ENCODE peak calls at places on chromosomes 5 and 9, in four cellular contexts. W is fibroblast of the conjunctiva, Q is amniotic epithelial cell, Z is cardiac fibroblast. U is an unnamed sample.

GRCh38 chr9:87862536-87863268 is 20.0 kb upstream of the SPATA31E1 start:
- DNase-seq in Z (peak), Q (peak), W (no peak), U (peak)

GRCh38 chr5:83846601-83847000 is 125.9 kb upstream of the HAPLN1 start:
- DNase-seq in Z (no peak), Q (peak), W (no peak), U (no peak)

GRCh38 chr5:151141535-151141934 is 16.0 kb downstream of the ANXA6 start:
- DNase-seq in Z (no peak), W (no peak), Q (no peak), U (no peak)

GRCh38 chr5:57566914-57567313 is 84.3 kb upstream of the ACTBL2 start:
- DNase-seq in Z (peak), W (peak), Q (peak), U (peak)

GRCh38 chr5:77960863-77961396 is 184.8 kb upstream of the TBCA start:
- DNase-seq in Q (no peak), Z (no peak), W (no peak), U (no peak)

GRCh38 chr9:18472915-18473314 is 1.0 kb upstream of the ADAMTSL1 start:
- DNase-seq in Q (no peak), Z (no peak), W (no peak), U (no peak)

GRCh38 chr5:56314536-56314935 is 81.4 kb upstream of the ANKRD55 start:
- DNase-seq in Q (peak), Z (peak), W (no peak), U (peak)

GRCh38 chr5:16504571-16504970 is 39.0 kb upstream of the ZNF622 start:
- DNase-seq in W (no peak), Q (no peak), Z (no peak), U (no peak)

GRCh38 chr9:24582363-24583126 is 36.8 kb upstream of the IZUMO3 start:
- DNase-seq in Q (no peak), W (no peak), Z (no peak), U (no peak)

GRCh38 chr5:54902817-54903473 is 82.4 kb downstream of the ESM1 start:
- DNase-seq in W (no peak), Q (peak), Z (peak), U (peak)

GRCh38 chr5:180339583-180340183 is 13.5 kb downstream of the GFPT2 start:
- DNase-seq in W (no peak), Q (no peak), Z (peak), U (no peak)

GRCh38 chr5:81207009-81207408 is 26.1 kb upstream of the CKMT2 start:
- DNase-seq in Z (peak), Q (peak), W (no peak), U (peak)

GRCh38 chr5:146426853-146427618 is 20.1 kb upstream of the TCERG1 start:
- DNase-seq in Z (peak), W (no peak), Q (peak), U (peak)

GRCh38 chr5:77724934-77725333 is 51.2 kb downstream of the TBCA start:
- DNase-seq in Z (no peak), W (no peak), Q (no peak), U (no peak)

GRCh38 chr9:132160802-132161742 is 786 bp upstream of the NTNG2 start:
- DNase-seq in Z (peak), W (peak), Q (peak), U (peak)

GRCh38 chr5:172834570-172835245 is 657 bp downstream of the ERGIC1 start:
- DNase-seq in Z (peak), W (no peak), Q (no peak), U (peak)

GRCh38 chr9:137326436-137327060 is 24.5 kb upstream of the NRARP start:
- DNase-seq in W (no peak), Q (no peak), Z (no peak), U (no peak)

GRCh38 chr5:61313960-61314681 is 17.9 kb upstream of the ZSWIM6 start:
- DNase-seq in Q (peak), W (no peak), Z (peak), U (peak)

GRCh38 chr5:118698774-118699173 is 289.6 kb downstream of the DTWD2 start:
- DNase-seq in Q (no peak), Z (no peak), W (no peak), U (no peak)

GRCh38 chr5:56088967-56089829 is 94.4 kb upstream of the IL6ST start:
- DNase-seq in Q (peak), Z (peak), W (no peak), U (peak)

GRCh38 chr9:69198526-69199250 is 24.6 kb downstream of the TJP2 start:
- DNase-seq in Z (peak), Q (no peak), W (no peak), U (no peak)